ENCODE peak calls at places on chromosomes 13 and 19, in seven cellular contexts. One of them, this sample, is unnamed. For H3K36me3 and H3K4me1, the result is how much of the 10 kb centered on the place peaks cover.

GRCh38 chr19:6779204-6779603 is 6.7 kb downstream of the VAV1 start:
- DNase-seq in HCT116: no peak
- DNase-seq in heart left ventricle: no peak
- DNase-seq in adrenal gland: no peak
- DNase-seq in thyroid gland: no peak
- DNase-seq in tibial nerve: no peak
- DNase-seq in breast epithelium: no peak
- DNase-seq in this sample: no peak

GRCh38 chr13:64525687-64526086 is 2704.4 kb downstream of the PCDH9 start:
- DNase-seq in adrenal gland: no peak
- DNase-seq in breast epithelium: no peak
- DNase-seq in HCT116: no peak
- DNase-seq in thyroid gland: no peak
- DNase-seq in tibial nerve: no peak
- DNase-seq in heart left ventricle: no peak
- DNase-seq in this sample: no peak

GRCh38 chr13:40985596-40986327 is 33.4 kb downstream of the ELF1 start:
- DNase-seq in thyroid gland: no peak
- DNase-seq in heart left ventricle: no peak
- DNase-seq in tibial nerve: no peak
- DNase-seq in adrenal gland: no peak
- DNase-seq in breast epithelium: no peak
- DNase-seq in HCT116: no peak
- DNase-seq in this sample: no peak

GRCh38 chr13:87331178-87331577 is 340.0 kb upstream of the SLITRK5 start:
- DNase-seq in thyroid gland: peak
- DNase-seq in HCT116: no peak
- DNase-seq in breast epithelium: no peak
- DNase-seq in heart left ventricle: peak
- DNase-seq in tibial nerve: no peak
- DNase-seq in adrenal gland: peak
- DNase-seq in this sample: no peak

GRCh38 chr19:51531349-51532315 is at the start of gene SIGLEC6:
- DNase-seq in adrenal gland: peak
- DNase-seq in tibial nerve: peak
- DNase-seq in heart left ventricle: peak
- DNase-seq in HCT116: no peak
- DNase-seq in breast epithelium: no peak
- DNase-seq in thyroid gland: peak
- DNase-seq in this sample: peak

GRCh38 chr13:30172593-30173300 is 134.6 kb downstream of the KATNAL1 start:
- DNase-seq in tibial nerve: no peak
- DNase-seq in breast epithelium: no peak
- DNase-seq in thyroid gland: no peak
- DNase-seq in heart left ventricle: no peak
- DNase-seq in adrenal gland: no peak
- DNase-seq in HCT116: no peak
- DNase-seq in this sample: no peak

GRCh38 chr19:46000497-46001246 is 5.4 kb downstream of the CCDC61 start:
- DNase-seq in breast epithelium: no peak
- DNase-seq in HCT116: no peak
- DNase-seq in heart left ventricle: no peak
- DNase-seq in thyroid gland: peak
- DNase-seq in adrenal gland: peak
- DNase-seq in tibial nerve: no peak
- DNase-seq in this sample: no peak

GRCh38 chr19:10730932-10731331 is 13.1 kb downstream of the DNM2 start:
- DNase-seq in tibial nerve: no peak
- DNase-seq in heart left ventricle: no peak
- DNase-seq in adrenal gland: no peak
- DNase-seq in HCT116: no peak
- DNase-seq in breast epithelium: no peak
- DNase-seq in thyroid gland: no peak
- DNase-seq in this sample: no peak

GRCh38 chr13:83515267-83515666 is 367.0 kb downstream of the SLITRK1 start:
- DNase-seq in tibial nerve: no peak
- DNase-seq in adrenal gland: no peak
- DNase-seq in HCT116: no peak
- DNase-seq in breast epithelium: no peak
- DNase-seq in thyroid gland: no peak
- DNase-seq in heart left ventricle: no peak
- DNase-seq in this sample: no peak

GRCh38 chr19:44753932-44754742 is 5.6 kb downstream of the BCL3 start:
- DNase-seq in breast epithelium: peak
- DNase-seq in heart left ventricle: peak
- DNase-seq in tibial nerve: peak
- DNase-seq in adrenal gland: peak
- DNase-seq in HCT116: no peak
- DNase-seq in thyroid gland: peak
- DNase-seq in this sample: peak

GRCh38 chr13:76663941-76664340 is 222.3 kb downstream of the KCTD12 start:
- DNase-seq in tibial nerve: no peak
- DNase-seq in breast epithelium: no peak
- DNase-seq in HCT116: no peak
- DNase-seq in adrenal gland: no peak
- DNase-seq in thyroid gland: no peak
- DNase-seq in heart left ventricle: no peak
- DNase-seq in this sample: no peak

GRCh38 chr19:5080030-5080644 is 111.2 kb downstream of the KDM4B start:
- DNase-seq in thyroid gland: no peak
- DNase-seq in tibial nerve: no peak
- DNase-seq in heart left ventricle: no peak
- DNase-seq in adrenal gland: no peak
- DNase-seq in breast epithelium: no peak
- DNase-seq in HCT116: no peak
- DNase-seq in this sample: no peak

GRCh38 chr19:5078179-5078578 is 109.3 kb downstream of the KDM4B start:
- DNase-seq in thyroid gland: no peak
- DNase-seq in breast epithelium: no peak
- DNase-seq in heart left ventricle: no peak
- DNase-seq in adrenal gland: no peak
- DNase-seq in HCT116: no peak
- DNase-seq in tibial nerve: no peak
- DNase-seq in this sample: no peak

GRCh38 chr19:5078666-5079409 is 109.9 kb downstream of the KDM4B start:
- DNase-seq in thyroid gland: no peak
- DNase-seq in heart left ventricle: peak
- DNase-seq in HCT116: no peak
- DNase-seq in tibial nerve: no peak
- DNase-seq in adrenal gland: no peak
- DNase-seq in breast epithelium: no peak
- DNase-seq in this sample: no peak

GRCh38 chr19:5080809-5081208 is 111.9 kb downstream of the KDM4B start:
- DNase-seq in adrenal gland: no peak
- DNase-seq in heart left ventricle: no peak
- DNase-seq in thyroid gland: no peak
- DNase-seq in tibial nerve: no peak
- DNase-seq in breast epithelium: no peak
- DNase-seq in HCT116: no peak
- DNase-seq in this sample: no peak

DNA sequence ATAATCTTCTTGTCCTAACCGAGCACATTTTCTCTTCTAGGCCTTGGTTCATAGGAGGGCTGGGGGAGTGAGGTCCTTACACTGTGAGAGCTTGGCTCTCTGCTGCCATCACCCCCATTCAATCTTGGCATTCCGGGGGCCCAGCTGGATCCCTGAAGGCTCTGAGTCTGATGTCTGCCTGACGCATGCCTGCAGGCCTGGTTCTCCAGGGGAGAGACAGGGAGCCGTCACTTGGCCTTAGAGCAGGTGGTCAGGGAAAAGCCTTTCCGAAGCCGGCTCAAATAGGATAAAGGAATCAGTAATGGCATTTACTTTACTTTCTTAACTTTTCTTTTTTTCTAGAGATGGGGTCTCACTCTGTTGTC is 110.5 kb downstream of the KDM4B start:
- DNase-seq in heart left ventricle: no peak
- DNase-seq in tibial nerve: no peak
- DNase-seq in HCT116: no peak
- DNase-seq in breast epithelium: no peak
- DNase-seq in thyroid gland: no peak
- DNase-seq in adrenal gland: no peak
- DNase-seq in this sample: no peak
- H3K36me3 ChIP-seq in heart left ventricle: under half
- H3K36me3 ChIP-seq in tibial nerve: under half
- H3K36me3 ChIP-seq in HCT116: under half
- H3K36me3 ChIP-seq in breast epithelium: under half
- H3K36me3 ChIP-seq in thyroid gland: half or more
- H3K36me3 ChIP-seq in adrenal gland: half or more
- H3K36me3 ChIP-seq in this sample: under half

GRCh38 chr19:18427080-18427751 is 8.0 kb downstream of the SSBP4 start:
- DNase-seq in adrenal gland: peak
- DNase-seq in tibial nerve: no peak
- DNase-seq in breast epithelium: no peak
- DNase-seq in HCT116: no peak
- DNase-seq in heart left ventricle: no peak
- DNase-seq in thyroid gland: no peak
- DNase-seq in this sample: peak

GRCh38 chr19:18427752-18428131 is 8.5 kb downstream of the SSBP4 start:
- DNase-seq in adrenal gland: peak
- DNase-seq in thyroid gland: no peak
- DNase-seq in tibial nerve: no peak
- DNase-seq in breast epithelium: no peak
- DNase-seq in heart left ventricle: no peak
- DNase-seq in HCT116: no peak
- DNase-seq in this sample: no peak

GRCh38 chr19:18429717-18430416 is 8.1 kb downstream of the ISYNA1 start:
- DNase-seq in breast epithelium: no peak
- DNase-seq in adrenal gland: peak
- DNase-seq in heart left ventricle: no peak
- DNase-seq in HCT116: no peak
- DNase-seq in tibial nerve: no peak
- DNase-seq in thyroid gland: no peak
- DNase-seq in this sample: peak

GRCh38 chr19:18428837-18429674 is 8.9 kb downstream of the ISYNA1 start:
- DNase-seq in adrenal gland: peak
- DNase-seq in breast epithelium: no peak
- DNase-seq in tibial nerve: no peak
- DNase-seq in heart left ventricle: peak
- DNase-seq in thyroid gland: peak
- DNase-seq in HCT116: no peak
- DNase-seq in this sample: peak

DNA sequence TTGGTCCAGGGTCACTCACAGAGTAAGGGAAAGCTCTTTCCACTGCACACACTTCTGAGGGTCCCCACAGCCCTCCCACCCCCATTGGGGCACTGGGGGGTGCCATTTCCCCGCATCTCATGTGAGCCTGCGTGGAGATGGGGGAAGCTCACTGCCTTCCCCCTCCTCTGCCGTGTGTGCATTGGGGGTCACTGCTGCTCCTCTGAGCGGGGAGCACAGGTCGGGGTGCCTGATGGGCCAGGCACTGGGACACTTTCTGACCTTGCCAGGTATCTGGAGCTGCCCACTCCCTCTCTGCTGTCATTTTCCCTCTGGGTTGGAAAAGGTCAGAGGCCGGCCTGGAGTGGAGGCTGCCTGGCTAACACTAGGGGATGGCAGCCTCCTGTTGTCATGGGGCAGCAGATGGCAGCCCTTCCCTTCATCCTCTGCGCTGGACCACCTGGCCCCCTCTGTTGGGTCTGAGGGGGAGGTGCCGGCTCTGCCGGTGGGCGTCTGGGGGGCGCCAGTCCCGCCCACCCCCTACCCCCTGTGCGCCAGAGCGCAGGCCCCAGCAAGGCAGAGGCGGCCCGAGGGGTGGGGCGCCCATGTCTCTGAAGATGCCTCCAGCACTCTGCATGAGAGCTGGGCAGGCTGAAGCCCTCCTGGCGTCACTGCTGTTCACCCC is 9.1 kb downstream of the SSBP4 start:
- DNase-seq in heart left ventricle: no peak
- DNase-seq in adrenal gland: peak
- DNase-seq in HCT116: no peak
- DNase-seq in thyroid gland: no peak
- DNase-seq in tibial nerve: no peak
- DNase-seq in breast epithelium: no peak
- DNase-seq in this sample: peak
- H3K4me1 ChIP-seq in heart left ventricle: half or more
- H3K4me1 ChIP-seq in adrenal gland: under half
- H3K4me1 ChIP-seq in HCT116: under half
- H3K4me1 ChIP-seq in thyroid gland: under half
- H3K4me1 ChIP-seq in tibial nerve: under half
- H3K4me1 ChIP-seq in breast epithelium: under half
- H3K4me1 ChIP-seq in this sample: under half

GRCh38 chr19:49808762-49809154 is 4.3 kb downstream of the FUZ start:
- DNase-seq in breast epithelium: peak
- DNase-seq in heart left ventricle: peak
- DNase-seq in thyroid gland: peak
- DNase-seq in tibial nerve: peak
- DNase-seq in adrenal gland: peak
- DNase-seq in HCT116: no peak
- DNase-seq in this sample: peak

GRCh38 chr19:49809987-49810389 is 3.1 kb downstream of the FUZ start:
- DNase-seq in thyroid gland: no peak
- DNase-seq in tibial nerve: no peak
- DNase-seq in adrenal gland: no peak
- DNase-seq in breast epithelium: no peak
- DNase-seq in HCT116: no peak
- DNase-seq in heart left ventricle: no peak
- DNase-seq in this sample: no peak

GRCh38 chr19:49807888-49808675 is 5.0 kb downstream of the FUZ start:
- DNase-seq in adrenal gland: no peak
- DNase-seq in tibial nerve: no peak
- DNase-seq in heart left ventricle: no peak
- DNase-seq in breast epithelium: no peak
- DNase-seq in thyroid gland: no peak
- DNase-seq in HCT116: no peak
- DNase-seq in this sample: no peak

GRCh38 chr19:49811328-49811727 is 1.8 kb downstream of the FUZ start:
- DNase-seq in tibial nerve: no peak
- DNase-seq in adrenal gland: no peak
- DNase-seq in heart left ventricle: no peak
- DNase-seq in thyroid gland: no peak
- DNase-seq in HCT116: no peak
- DNase-seq in breast epithelium: no peak
- DNase-seq in this sample: no peak

GRCh38 chr19:49809155-49809986 is 3.7 kb downstream of the FUZ start:
- DNase-seq in heart left ventricle: peak
- DNase-seq in HCT116: no peak
- DNase-seq in adrenal gland: peak
- DNase-seq in tibial nerve: peak
- DNase-seq in breast epithelium: peak
- DNase-seq in thyroid gland: peak
- DNase-seq in this sample: peak
- TF ChIP-seq POLR2A in heart left ventricle: no peak
- TF ChIP-seq POLR2A in HCT116: no peak
- TF ChIP-seq POLR2A in adrenal gland: peak
- TF ChIP-seq POLR2A in tibial nerve: no peak
- TF ChIP-seq POLR2A in breast epithelium: no peak
- TF ChIP-seq POLR2A in thyroid gland: no peak
- TF ChIP-seq POLR2A in this sample: no peak

DNA sequence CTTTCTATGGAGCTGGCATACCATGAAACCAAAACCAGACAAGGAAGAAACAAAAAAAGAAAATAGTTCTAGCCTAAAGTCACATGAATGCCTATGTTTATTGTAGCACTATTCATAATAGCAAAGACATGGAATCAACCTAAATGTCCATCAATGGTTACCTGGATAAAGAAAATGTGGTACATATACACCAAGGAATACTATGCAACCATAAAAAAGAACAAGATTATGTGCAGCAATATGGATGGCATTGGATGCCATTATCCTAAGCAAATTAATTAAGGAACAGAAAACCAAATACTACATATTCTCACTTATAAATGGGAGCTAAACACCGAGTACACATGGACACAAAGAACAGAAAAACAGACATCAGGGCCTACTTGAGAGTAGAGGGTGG is 10.5 kb downstream of the ZNF780A start:
- DNase-seq in thyroid gland: no peak
- DNase-seq in HCT116: no peak
- DNase-seq in heart left ventricle: no peak
- DNase-seq in adrenal gland: no peak
- DNase-seq in tibial nerve: no peak
- DNase-seq in breast epithelium: no peak
- DNase-seq in this sample: no peak
- H3K36me3 ChIP-seq in thyroid gland: half or more
- H3K36me3 ChIP-seq in HCT116: under half
- H3K36me3 ChIP-seq in heart left ventricle: under half
- H3K36me3 ChIP-seq in adrenal gland: half or more
- H3K36me3 ChIP-seq in tibial nerve: under half
- H3K36me3 ChIP-seq in breast epithelium: under half
- H3K36me3 ChIP-seq in this sample: under half